ENCODE peak calls at places on chromosomes 3 and 15, in five cellular contexts. M is heart left ventricle; G is lung; S is heart right ventricle; N is CD8-positive, alpha-beta memory T cell. Q is an unnamed sample.

GRCh38 chr3:17672506-17672905 is 69.9 kb downstream of the TBC1D5 start:
- DNase-seq in M (no peak), G (no peak), S (no peak), N (no peak), Q (peak; percentile 38)

GRCh38 chr3:177110308-177111254 is 86.7 kb downstream of the TBL1XR1 start:
- DNase-seq in M (no peak), G (no peak), S (no peak), N (no peak), Q (no peak)

GRCh38 chr3:64892664-64893309 is 205.0 kb upstream of the ADAMTS9 start:
- DNase-seq in M (no peak), G (no peak), S (no peak), N (no peak), Q (no peak)

GRCh38 chr15:85477730-85478129 is 97.3 kb downstream of the AKAP13 start:
- DNase-seq in M (no peak), G (no peak), S (no peak), N (no peak), Q (no peak)

GRCh38 chr3:151135548-151136337 is 50.3 kb downstream of the MED12L start:
- DNase-seq in M (no peak), G (peak; percentile 57), S (no peak), N (peak; percentile 5), Q (no peak)

GRCh38 chr15:67180514-67181191 is 73.8 kb downstream of the AAGAB start:
- DNase-seq in M (no peak), G (no peak), S (no peak), N (no peak), Q (no peak)

GRCh38 chr15:57220220-57220619 is 156.1 kb upstream of the CGNL1 start:
- DNase-seq in M (no peak), G (no peak), S (no peak), N (no peak), Q (peak; percentile 93)

GRCh38 chr3:103047640-103048370 is 613.0 kb downstream of the ZPLD1 start:
- DNase-seq in M (no peak), G (no peak), S (no peak), N (no peak), Q (no peak)

GRCh38 chr15:83489690-83490089 is 42.5 kb downstream of the SH3GL3 start:
- DNase-seq in M (no peak), G (no peak), S (no peak), N (no peak), Q (no peak)

GRCh38 chr3:122443090-122443489 is 27.2 kb upstream of the WDR5B start:
- DNase-seq in M (no peak), G (no peak), S (no peak), N (no peak), Q (no peak)

GRCh38 chr3:102449341-102449740 is 14.5 kb downstream of the ZPLD1 start:
- DNase-seq in M (no peak), G (no peak), S (no peak), N (no peak), Q (no peak)

GRCh38 chr3:112043621-112044201 is 9.2 kb downstream of the TMPRSS7 start:
- DNase-seq in M (peak; percentile 39), G (peak; percentile 49), S (peak; percentile 46), N (peak; percentile 22), Q (peak; percentile 91)

GRCh38 chr3:8984081-8984480 is 20.8 kb upstream of the RAD18 start:
- DNase-seq in M (no peak), G (no peak), S (no peak), N (no peak), Q (no peak)

GRCh38 chr3:139355937-139356336 is 12.1 kb downstream of the MRPS22 start:
- DNase-seq in M (no peak), G (no peak), S (no peak), N (no peak), Q (no peak)

GRCh38 chr3:76152028-76152427 is 366.7 kb upstream of the ZNF717 start:
- DNase-seq in M (no peak), G (no peak), S (no peak), N (no peak), Q (no peak)

GRCh38 chr3:15983232-15983631 is 185.5 kb upstream of the ANKRD28 start:
- DNase-seq in M (no peak), G (no peak), S (no peak), N (no peak), Q (peak; percentile 90)

GRCh38 chr3:15982667-15983145 is 184.9 kb upstream of the ANKRD28 start:
- DNase-seq in M (peak; percentile 25), G (no peak), S (peak; percentile 24), N (no peak), Q (peak; percentile 89)

GRCh38 chr3:15983693-15984092 is 185.9 kb upstream of the ANKRD28 start:
- DNase-seq in M (no peak), G (no peak), S (no peak), N (no peak), Q (no peak)

GRCh38 chr3:15979900-15980299 is 182.1 kb upstream of the ANKRD28 start:
- DNase-seq in M (no peak), G (no peak), S (no peak), N (no peak), Q (no peak)

GRCh38 chr3:15982243-15982642 is 184.5 kb upstream of the ANKRD28 start:
- DNase-seq in M (no peak), G (no peak), S (no peak), N (no peak), Q (no peak)
- H3K4me3 ChIP-seq in M (peak overlapping the region; percentile 28), G (no peak overlapping the region), S (no peak overlapping the region), N (no peak overlapping the region), Q (peak overlapping the region; percentile 66)

GRCh38 chr15:91307561-91307960 is 207.5 kb downstream of the SV2B start:
- DNase-seq in M (no peak), G (no peak), S (no peak), N (no peak), Q (no peak)

GRCh38 chr15:91308209-91308608 is 208.2 kb downstream of the SV2B start:
- DNase-seq in M (no peak), G (no peak), S (no peak), N (no peak), Q (no peak)

GRCh38 chr15:91316123-91316522 is 216.1 kb downstream of the SV2B start:
- DNase-seq in M (no peak), G (no peak), S (no peak), N (no peak), Q (no peak)

GRCh38 chr15:91308855-91309254 is 208.8 kb downstream of the SV2B start:
- DNase-seq in M (no peak), G (no peak), S (no peak), N (no peak), Q (no peak)

DNA sequence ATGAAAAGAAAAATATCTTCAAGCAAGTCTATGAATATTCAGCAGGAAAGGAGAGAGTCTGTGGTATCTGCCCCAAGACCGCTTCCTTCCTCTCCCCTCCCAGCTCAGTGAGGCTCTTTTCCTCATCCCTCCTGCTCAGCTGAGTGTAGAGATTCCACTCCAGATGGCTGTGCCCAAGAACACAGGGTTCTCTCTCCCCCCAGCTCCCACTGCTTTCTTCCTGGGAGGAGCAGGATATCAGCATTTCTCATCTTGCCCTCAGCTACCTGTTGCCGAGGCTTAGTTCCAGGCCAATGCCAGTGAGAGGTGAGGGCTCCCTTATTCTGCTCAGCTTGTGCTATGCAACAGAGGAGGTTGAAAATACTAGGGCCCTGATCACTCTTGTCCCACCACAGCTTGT is 211.9 kb downstream of the SV2B start:
- DNase-seq in M (no peak), G (no peak), S (no peak), N (peak; percentile 7), Q (no peak)
- H3K4me3 ChIP-seq in M (no peak overlapping the region), G (no peak overlapping the region), S (no peak overlapping the region), N (peak overlapping the region; percentile 37), Q (no peak overlapping the region)

DNA sequence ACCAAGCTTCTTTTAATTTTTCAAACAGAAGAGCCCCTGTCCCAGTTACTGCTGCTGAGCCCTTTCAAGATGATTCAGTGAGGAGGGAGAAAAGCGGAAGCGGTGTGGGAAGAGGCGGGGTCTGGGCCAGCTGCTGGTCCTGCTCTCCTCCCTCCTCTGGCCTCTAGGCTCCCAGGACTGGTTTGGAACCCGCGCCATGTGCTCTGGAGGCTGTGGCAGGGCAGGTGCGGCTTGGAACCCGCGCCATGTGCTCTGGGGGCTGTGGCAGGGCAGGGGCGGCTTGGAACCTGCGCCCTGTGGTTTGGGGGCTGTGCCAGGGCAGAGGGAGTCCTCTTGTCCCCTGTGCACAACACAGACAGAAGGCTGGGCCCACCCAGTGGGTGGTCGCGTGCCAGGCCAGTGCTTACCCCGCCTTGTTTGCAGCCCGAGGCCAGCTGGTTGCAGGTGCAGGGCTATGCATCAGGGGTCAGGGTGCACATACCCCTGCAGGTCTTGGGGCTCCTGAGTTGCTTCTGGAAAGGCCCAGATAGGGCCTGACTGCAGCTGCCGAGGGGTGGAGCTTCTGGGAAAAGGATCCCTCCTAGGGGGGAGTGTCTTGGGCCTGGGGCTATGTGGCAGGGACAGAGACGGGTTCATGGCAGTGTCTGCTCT is 12.2 kb downstream of the ALG1L2 start:
- DNase-seq in M (no peak), G (no peak), S (no peak), N (no peak), Q (no peak)
- H3K4me3 ChIP-seq in M (no peak overlapping the region), G (no peak overlapping the region), S (no peak overlapping the region), N (no peak overlapping the region), Q (no peak overlapping the region)

GRCh38 chr3:43388909-43389308 is 102.6 kb downstream of the SNRK start:
- DNase-seq in M (no peak), G (no peak), S (no peak), N (no peak), Q (peak; percentile 30)

GRCh38 chr3:43388188-43388587 is 101.8 kb downstream of the SNRK start:
- DNase-seq in M (no peak), G (no peak), S (no peak), N (no peak), Q (no peak)

GRCh38 chr3:43390255-43390588 is 103.9 kb downstream of the SNRK start:
- DNase-seq in M (no peak), G (no peak), S (no peak), N (no peak), Q (no peak)

GRCh38 chr3:43391621-43392020 is 105.3 kb downstream of the SNRK start:
- DNase-seq in M (no peak), G (no peak), S (no peak), N (no peak), Q (no peak)

DNA sequence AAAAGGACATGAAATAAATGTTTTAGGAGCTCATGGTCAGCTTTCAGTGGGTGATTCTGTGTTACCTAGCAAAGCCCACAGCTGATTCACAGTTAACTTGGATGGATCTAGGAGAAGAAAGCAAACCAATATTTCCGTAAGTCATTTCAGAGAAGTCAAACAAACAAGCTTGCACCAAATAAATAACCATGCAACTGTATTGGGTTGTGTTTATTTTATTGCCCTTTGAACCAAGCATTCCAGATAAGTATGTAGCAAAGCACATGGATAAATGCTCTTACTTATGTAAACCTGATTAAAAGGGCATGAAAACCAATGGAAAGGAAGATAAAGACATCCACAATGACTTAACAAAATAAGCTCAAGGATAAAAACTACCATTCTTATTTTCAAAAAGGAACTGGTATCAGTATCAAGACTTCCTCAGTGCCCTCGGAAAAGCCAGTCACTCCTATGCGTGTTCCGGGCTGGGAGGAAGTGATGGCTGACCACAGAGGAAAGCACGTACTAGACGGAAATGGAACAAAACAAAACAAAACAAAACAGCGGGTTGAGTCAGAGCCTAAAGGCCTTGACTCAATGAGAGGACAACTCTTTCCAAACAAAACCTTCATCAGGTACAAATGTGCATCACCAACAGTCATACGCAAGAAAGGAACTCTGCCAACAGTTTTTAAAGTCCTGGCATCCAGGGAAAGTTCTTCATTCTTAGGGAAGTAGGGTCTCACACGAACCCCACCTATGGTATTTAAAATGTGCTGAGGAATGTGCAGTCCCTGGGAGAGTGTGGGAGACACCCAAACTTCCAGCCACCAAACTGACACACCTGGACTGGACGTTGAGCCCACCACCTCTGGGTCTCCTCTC is 103.3 kb downstream of the SNRK start:
- DNase-seq in M (peak; percentile 67), G (peak; percentile 52), S (peak; percentile 69), N (peak; percentile 62), Q (peak; percentile 56)
- H3K4me3 ChIP-seq in M (no peak overlapping the region), G (no peak overlapping the region), S (no peak overlapping the region), N (peak overlapping the region; percentile 36), Q (no peak overlapping the region)

Q was measured in adipocyte.